ENCODE peak calls at places on chromosomes 13 and 19, in eight cellular contexts. Z, Q, B, D, R, G, U and T are unnamed samples.
A peak's percentile ranks its signal among the peaks of the same experiment; 100 is the strongest.

GRCh38 chr13:63773476-63773875 is 2357.8 kb upstream of the PCDH20 start:
- DNase-seq in Z (no peak), Q (no peak), B (no peak), D (no peak), R (no peak), G (no peak), U (no peak), T (no peak)

GRCh38 chr19:18349524-18350128 is 9.2 kb downstream of the PGPEP1 start:
- DNase-seq in Z (peak; percentile 60), Q (peak; percentile 60), B (peak; percentile 73), D (no peak), R (peak; percentile 75), G (no peak), U (no peak), T (peak; percentile 64)

GRCh38 chr19:4215807-4216206 is 13.5 kb upstream of the EBI3 start:
- DNase-seq in Z (no peak), Q (no peak), B (no peak), D (no peak), R (no peak), G (no peak), U (no peak), T (no peak)

GRCh38 chr13:92573467-92574057 is 653.0 kb upstream of the GPC6 start:
- DNase-seq in Z (no peak), Q (no peak), B (no peak), D (no peak), R (peak; percentile 11), G (no peak), U (no peak), T (no peak)

GRCh38 chr19:743168-743687 is 7.7 kb upstream of the MISP start:
- DNase-seq in Z (no peak), Q (no peak), B (no peak), D (no peak), R (no peak), G (no peak), U (no peak), T (no peak)

GRCh38 chr19:44280916-44281315 is 21.2 kb downstream of the ZNF233 start:
- DNase-seq in Z (no peak), Q (no peak), B (no peak), D (no peak), R (no peak), G (no peak), U (no peak), T (no peak)

GRCh38 chr19:47752440-47753211 is 7.3 kb downstream of the NOP53 start:
- DNase-seq in Z (no peak), Q (no peak), B (no peak), D (no peak), R (no peak), G (no peak), U (no peak), T (no peak)

GRCh38 chr13:79995334-79995733 is 345.6 kb downstream of the SPRY2 start:
- DNase-seq in Z (no peak), Q (no peak), B (no peak), D (no peak), R (no peak), G (no peak), U (peak; percentile 6), T (no peak)

GRCh38 chr13:52454459-52454824 is 836 bp upstream of the CKAP2 start:
- DNase-seq in Z (peak; percentile 13), Q (no peak), B (no peak), D (no peak), R (peak; percentile 18), G (no peak), U (no peak), T (peak; percentile 31)

GRCh38 chr13:23506821-23507210 is 63.4 kb upstream of the TNFRSF19 start:
- DNase-seq in Z (no peak), Q (no peak), B (no peak), D (no peak), R (no peak), G (no peak), U (no peak), T (no peak)

GRCh38 chr13:29465741-29466293 is 129.7 kb downstream of the SLC7A1 start:
- DNase-seq in Z (no peak), Q (peak; percentile 31), B (peak; percentile 39), D (no peak), R (no peak), G (no peak), U (no peak), T (no peak)